ENCODE peak calls at places on chromosome 17, in ten cellular contexts. A, D, K, Y, W, Q, L, S, R and G are unnamed samples.
A peak's percentile ranks its signal among the peaks of the same experiment; 100 is the strongest.

GRCh38 chr17:53472586-53472985 is 350.1 kb upstream of the KIF2B start:
- DNase-seq in A (no peak), D (no peak), K (no peak), Y (peak; percentile 25), W (no peak), Q (no peak), L (peak; percentile 40), S (peak; percentile 11), R (no peak), G (no peak)

GRCh38 chr17:8068736-8069586 is 18.6 kb downstream of the ALOX12B start:
- DNase-seq in A (no peak), D (peak; percentile 66), K (no peak), Y (no peak), W (peak; percentile 29), Q (no peak), L (no peak), S (no peak), R (no peak), G (no peak)

GRCh38 chr17:27630607-27631408 is at the start of gene LGALS9:
- DNase-seq in A (peak; percentile 75), D (no peak), K (no peak), Y (peak; percentile 29), W (no peak), Q (peak; percentile 66), L (peak; percentile 56), S (peak; percentile 19), R (no peak), G (peak; percentile 59)

GRCh38 chr17:17722081-17722905 is 41.0 kb downstream of the RAI1 start:
- DNase-seq in A (no peak), D (no peak), K (no peak), Y (no peak), W (no peak), Q (no peak), L (peak; percentile 61), S (peak; percentile 49), R (no peak), G (no peak)

GRCh38 chr17:81509687-81510523 is 2.7 kb downstream of the ACTG1 start:
- DNase-seq in A (no peak), D (no peak), K (no peak), Y (no peak), W (peak; percentile 15), Q (no peak), L (no peak), S (no peak), R (no peak), G (peak; percentile 45)

GRCh38 chr17:15233022-15233805 is 31.9 kb downstream of the PMP22 start:
- DNase-seq in A (no peak), D (no peak), K (no peak), Y (peak; percentile 62), W (no peak), Q (no peak), L (peak; percentile 50), S (peak; percentile 59), R (peak; percentile 59), G (no peak)

GRCh38 chr17:74842599-74843351 is 16.9 kb downstream of the GRIN2C start:
- DNase-seq in A (peak; percentile 75), D (peak; percentile 65), K (peak; percentile 77), Y (no peak), W (peak; percentile 79), Q (peak; percentile 52), L (peak; percentile 51), S (peak; percentile 66), R (peak; percentile 96), G (peak; percentile 31)

GRCh38 chr17:50931003-50931878 is 65.1 kb upstream of the TOB1 start:
- DNase-seq in A (peak; percentile 92), D (peak; percentile 90), K (peak; percentile 88), Y (peak; percentile 73), W (peak; percentile 83), Q (peak; percentile 72), L (peak; percentile 89), S (peak; percentile 92), R (no peak), G (peak; percentile 57)

GRCh38 chr17:42522798-42523278 is 13.2 kb upstream of the NAGLU start:
- DNase-seq in A (no peak), D (no peak), K (no peak), Y (no peak), W (no peak), Q (no peak), L (no peak), S (no peak), R (no peak), G (no peak)

GRCh38 chr17:41919165-41919817 is 540 bp upstream of the ACLY start:
- DNase-seq in A (no peak), D (no peak), K (no peak), Y (no peak), W (no peak), Q (peak; percentile 65), L (no peak), S (no peak), R (peak; percentile 86), G (no peak)

GRCh38 chr17:64063766-64064224 is 43.4 kb upstream of the ICAM2 start:
- DNase-seq in A (peak; percentile 85), D (peak; percentile 67), K (peak; percentile 48), Y (no peak), W (peak; percentile 62), Q (no peak), L (peak; percentile 24), S (peak; percentile 31), R (peak; percentile 53), G (peak; percentile 74)

GRCh38 chr17:50956750-50957523 is 90.8 kb upstream of the TOB1 start:
- DNase-seq in A (peak; percentile 69), D (peak; percentile 66), K (peak; percentile 61), Y (peak; percentile 39), W (peak; percentile 60), Q (peak; percentile 39), L (peak; percentile 48), S (peak; percentile 73), R (peak; percentile 71), G (peak; percentile 64)

GRCh38 chr17:68152161-68152571 is 95.7 kb upstream of the AMZ2 start:
- DNase-seq in A (no peak), D (no peak), K (no peak), Y (no peak), W (no peak), Q (no peak), L (no peak), S (no peak), R (no peak), G (no peak)

GRCh38 chr17:29136998-29137730 is 43.0 kb downstream of the MYO18A start:
- DNase-seq in A (no peak), D (no peak), K (no peak), Y (no peak), W (no peak), Q (no peak), L (peak; percentile 75), S (no peak), R (no peak), G (no peak)

GRCh38 chr17:80605326-80606066 is 60.9 kb downstream of the RPTOR start:
- DNase-seq in A (no peak), D (no peak), K (no peak), Y (peak; percentile 90), W (no peak), Q (peak; percentile 85), L (peak; percentile 64), S (no peak), R (peak; percentile 40), G (no peak)

GRCh38 chr17:74199306-74200092 is 4.0 kb upstream of the RPL38 start:
- DNase-seq in A (peak; percentile 77), D (peak; percentile 67), K (peak; percentile 69), Y (peak; percentile 20), W (peak; percentile 64), Q (no peak), L (peak; percentile 26), S (peak; percentile 56), R (peak; percentile 89), G (peak; percentile 55)

GRCh38 chr17:29495011-29495410 is 71.8 kb downstream of the ABHD15 start:
- DNase-seq in A (no peak), D (no peak), K (no peak), Y (peak; percentile 44), W (no peak), Q (no peak), L (peak; percentile 57), S (peak; percentile 13), R (no peak), G (no peak)

GRCh38 chr17:41492771-41493170 is 3.1 kb upstream of the KRT36 start:
- DNase-seq in A (no peak), D (no peak), K (no peak), Y (no peak), W (no peak), Q (peak; percentile 35), L (peak; percentile 31), S (peak; percentile 67), R (no peak), G (no peak)

GRCh38 chr17:20116683-20117309 is 107.6 kb downstream of the SPECC1 start:
- DNase-seq in A (peak; percentile 39), D (no peak), K (no peak), Y (peak; percentile 38), W (no peak), Q (peak; percentile 55), L (peak; percentile 30), S (peak; percentile 64), R (peak; percentile 55), G (peak; percentile 64)

GRCh38 chr17:1376061-1376460 is 24.0 kb downstream of the YWHAE start:
- DNase-seq in A (no peak), D (no peak), K (no peak), Y (no peak), W (no peak), Q (no peak), L (no peak), S (no peak), R (no peak), G (no peak)
- H3K4me1 ChIP-seq in A (peaks cover 97% of the 10 kb centered on the region), D (peaks cover 97% of the 10 kb centered on the region), K (peaks cover 95% of the 10 kb centered on the region), Y (peaks cover 6% of the 10 kb centered on the region), W (peaks cover 3% of the 10 kb centered on the region), Q (no peaks in the 10 kb centered on the region), L (peaks cover 14% of the 10 kb centered on the region), S (peaks cover 23% of the 10 kb centered on the region), R (peaks cover 51% of the 10 kb centered on the region), G (peaks cover 94% of the 10 kb centered on the region)

GRCh38 chr17:44331249-44331760 is 6.7 kb upstream of the SLC25A39 start:
- DNase-seq in A (peak; percentile 80), D (peak; percentile 90), K (no peak), Y (peak; percentile 53), W (no peak), Q (peak; percentile 74), L (peak; percentile 38), S (peak; percentile 81), R (peak; percentile 84), G (peak; percentile 74)
- H3K27ac ChIP-seq in A (no peak overlapping the region), D (no peak overlapping the region), K (peak overlapping the region; percentile 58), Y (no peak overlapping the region), W (no peak overlapping the region), Q (no peak overlapping the region), L (no peak overlapping the region), S (no peak overlapping the region), R (no peak overlapping the region), G (no peak overlapping the region)

DNA sequence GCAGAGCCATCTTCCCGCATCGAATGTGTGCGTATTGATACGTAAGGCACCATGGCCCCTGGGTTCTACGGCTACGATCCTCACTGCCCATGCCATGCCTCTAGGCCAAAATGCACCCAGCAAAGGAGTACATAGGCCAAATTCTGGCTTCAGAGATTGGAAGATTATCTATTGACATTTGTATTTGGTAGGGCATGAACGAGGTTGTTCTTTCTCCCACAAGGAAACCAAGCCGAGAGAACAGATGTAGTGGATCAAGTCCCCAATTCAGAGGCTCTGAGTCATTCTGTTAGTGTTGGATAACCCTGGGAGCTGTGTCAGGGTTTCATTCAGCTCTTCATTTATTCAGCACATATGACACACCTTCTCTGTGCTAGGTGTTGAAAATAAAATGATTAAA is 36.5 kb downstream of the HOXB1 start:
- DNase-seq in A (no peak), D (no peak), K (no peak), Y (peak; percentile 82), W (no peak), Q (no peak), L (peak; percentile 88), S (peak; percentile 87), R (no peak), G (no peak)
- H3K4me1 ChIP-seq in A (peaks cover 5% of the 10 kb centered on the region), D (peaks cover 9% of the 10 kb centered on the region), K (peaks cover 10% of the 10 kb centered on the region), Y (peaks cover 9% of the 10 kb centered on the region), W (no peaks in the 10 kb centered on the region), Q (peaks cover 81% of the 10 kb centered on the region), L (peaks cover 12% of the 10 kb centered on the region), S (peaks cover 16% of the 10 kb centered on the region), R (peaks cover 14% of the 10 kb centered on the region), G (peaks cover 16% of the 10 kb centered on the region)

GRCh38 chr17:55053855-55054254 is 85.3 kb downstream of the STXBP4 start:
- DNase-seq in A (no peak), D (no peak), K (no peak), Y (no peak), W (no peak), Q (no peak), L (no peak), S (peak; percentile 15), R (no peak), G (peak; percentile 12)
- H3K27ac ChIP-seq in A (no peak overlapping the region), D (no peak overlapping the region), K (no peak overlapping the region), Y (no peak overlapping the region), W (no peak overlapping the region), Q (no peak overlapping the region), L (no peak overlapping the region), S (no peak overlapping the region), R (no peak overlapping the region), G (no peak overlapping the region)